ENCODE peak calls at places on chromosomes 1 and 21, in nine cellular contexts. O is fibroblast of the conjunctiva; D is astrocyte of the spinal cord; U is heart right ventricle; W is activated CD4-positive, alpha-beta T cell treated with anti-CD3 and anti-CD28 coated beads, Interleukin-2, amount 10 ng/mL, durations not matched to agents 7 days and 5 days; V is EL; M is activated T-helper 1 cell treated with anti-CD3 and anti-CD28 coated beads, Interleukin-12 subunit alpha, Interleukin-12 subunit beta, Interleukin-2, Interleukin-4 antibody, amounts not matched to agents 30 ng/mL and 10 ng/mL and 1 ng/mL, durations not matched to agents 14 hours and 24 hours and 36 hours; E is stimulated activated naive CD4-positive, alpha-beta T cell; I is right lobe of liver. J is an unnamed sample.

GRCh38 chr1:216750031-216750627 is 26.9 kb upstream of the ESRRG start:
- DNase-seq in O (peak; percentile 38), D (peak; percentile 65), U (no peak), W (no peak), V (peak; percentile 53), M (no peak), E (no peak), I (no peak), J (peak; percentile 22)

GRCh38 chr1:37486680-37487618 is 12.6 kb downstream of the ZC3H12A start:
- DNase-seq in O (peak; percentile 55), D (peak; percentile 66), U (peak; percentile 84), W (peak; percentile 73), V (peak; percentile 73), M (peak; percentile 63), E (peak; percentile 67), I (peak; percentile 74), J (peak; percentile 56)

GRCh38 chr1:183212870-183213269 is 26.8 kb downstream of the LAMC2 start:
- DNase-seq in O (no peak), D (no peak), U (no peak), W (no peak), V (no peak), M (no peak), E (no peak), I (no peak), J (no peak)

GRCh38 chr1:170168263-170168662 is 22.5 kb downstream of the NTMT2 start:
- DNase-seq in O (peak; percentile 41), D (peak; percentile 73), U (no peak), W (no peak), V (peak; percentile 55), M (no peak), E (no peak), I (no peak), J (peak; percentile 40)

GRCh38 chr1:220902916-220903315 is 23.7 kb downstream of the HLX start:
- DNase-seq in O (no peak), D (no peak), U (no peak), W (no peak), V (no peak), M (no peak), E (no peak), I (no peak), J (no peak)

GRCh38 chr1:40984531-40984930 is 5.0 kb downstream of the CTPS1 start:
- DNase-seq in O (no peak), D (no peak), U (no peak), W (no peak), V (no peak), M (no peak), E (no peak), I (no peak), J (no peak)

GRCh38 chr1:201647094-201647493 is 108.2 kb downstream of the NAV1 start:
- DNase-seq in O (no peak), D (no peak), U (no peak), W (no peak), V (no peak), M (no peak), E (no peak), I (no peak), J (no peak)

GRCh38 chr1:43910359-43910758 is 23.2 kb upstream of the ARTN start:
- DNase-seq in O (no peak), D (no peak), U (no peak), W (no peak), V (no peak), M (no peak), E (no peak), I (no peak), J (no peak)

GRCh38 chr1:245247791-245248789 is 93.3 kb downstream of the KIF26B start:
- DNase-seq in O (no peak), D (no peak), U (no peak), W (no peak), V (no peak), M (no peak), E (no peak), I (no peak), J (no peak)

GRCh38 chr1:153866045-153866850 is 56.5 kb downstream of the GATAD2B start:
- DNase-seq in O (peak; percentile 36), D (peak; percentile 47), U (no peak), W (no peak), V (peak; percentile 59), M (no peak), E (no peak), I (no peak), J (no peak)

GRCh38 chr1:100383743-100384405 is 31.6 kb downstream of the CDC14A start:
- DNase-seq in O (no peak), D (no peak), U (no peak), W (no peak), V (no peak), M (no peak), E (no peak), I (no peak), J (no peak)

GRCh38 chr21:46114963-46115362 is 17.1 kb downstream of the COL6A2 start:
- DNase-seq in O (no peak), D (no peak), U (no peak), W (no peak), V (no peak), M (no peak), E (no peak), I (no peak), J (no peak)

GRCh38 chr1:17335821-17336718 is 28.1 kb downstream of the PADI4 start:
- DNase-seq in O (peak; percentile 16), D (peak; percentile 39), U (peak; percentile 46), W (peak; percentile 70), V (peak; percentile 67), M (peak; percentile 22), E (peak; percentile 42), I (peak; percentile 73), J (peak; percentile 33)

GRCh38 chr1:156816561-156817328 is at the start of gene SH2D2A:
- DNase-seq in O (no peak), D (no peak), U (peak; percentile 45), W (peak; percentile 97), V (no peak), M (peak; percentile 94), E (peak; percentile 93), I (peak; percentile 49), J (no peak)